ENCODE peak calls at places on chromosomes 16 and 17, in nine cellular contexts. One of them, this sample, is unnamed.

GRCh38 chr16:85384831-85385462 is 228.2 kb upstream of the GSE1 start:
- DNase-seq in colonic mucosa: peak; percentile 83
- DNase-seq in body of pancreas: no peak
- DNase-seq in T47D: peak; percentile 100
- DNase-seq in activated T-helper 1 cell treated with anti-CD3 and anti-CD28 coated beads, Interleukin-12 subunit alpha, Interleukin-12 subunit beta, Interleukin-2, Interleukin-4 antibody, amounts not matched to agents 30 ng/mL and 10 ng/mL and 1 ng/mL, durations not matched to agents 14 hours and 24 hours and 36 hours: no peak
- DNase-seq in hepatic stellate cell: no peak
- DNase-seq in CD8-positive, alpha-beta T cell: no peak
- DNase-seq in HEK293T: no peak
- DNase-seq in thyroid gland: no peak
- DNase-seq in this sample: no peak

GRCh38 chr17:17235212-17236174 is 1.5 kb downstream of the FLCN start:
- DNase-seq in T47D: no peak
- DNase-seq in activated T-helper 1 cell treated with anti-CD3 and anti-CD28 coated beads, Interleukin-12 subunit alpha, Interleukin-12 subunit beta, Interleukin-2, Interleukin-4 antibody, amounts not matched to agents 30 ng/mL and 10 ng/mL and 1 ng/mL, durations not matched to agents 14 hours and 24 hours and 36 hours: no peak
- DNase-seq in CD8-positive, alpha-beta T cell: no peak
- DNase-seq in thyroid gland: peak; percentile 72
- DNase-seq in colonic mucosa: no peak
- DNase-seq in hepatic stellate cell: no peak
- DNase-seq in HEK293T: peak; percentile 23
- DNase-seq in body of pancreas: peak; percentile 39
- DNase-seq in this sample: no peak

GRCh38 chr17:77264617-77265230 is 124.0 kb downstream of the SEC14L1 start:
- DNase-seq in body of pancreas: no peak
- DNase-seq in thyroid gland: no peak
- DNase-seq in CD8-positive, alpha-beta T cell: no peak
- DNase-seq in T47D: no peak
- DNase-seq in HEK293T: no peak
- DNase-seq in colonic mucosa: no peak
- DNase-seq in hepatic stellate cell: no peak
- DNase-seq in activated T-helper 1 cell treated with anti-CD3 and anti-CD28 coated beads, Interleukin-12 subunit alpha, Interleukin-12 subunit beta, Interleukin-2, Interleukin-4 antibody, amounts not matched to agents 30 ng/mL and 10 ng/mL and 1 ng/mL, durations not matched to agents 14 hours and 24 hours and 36 hours: no peak
- DNase-seq in this sample: no peak

GRCh38 chr17:63840591-63841349 is 1.7 kb downstream of the SMARCD2 start:
- DNase-seq in colonic mucosa: no peak
- DNase-seq in activated T-helper 1 cell treated with anti-CD3 and anti-CD28 coated beads, Interleukin-12 subunit alpha, Interleukin-12 subunit beta, Interleukin-2, Interleukin-4 antibody, amounts not matched to agents 30 ng/mL and 10 ng/mL and 1 ng/mL, durations not matched to agents 14 hours and 24 hours and 36 hours: no peak
- DNase-seq in hepatic stellate cell: no peak
- DNase-seq in HEK293T: no peak
- DNase-seq in body of pancreas: no peak
- DNase-seq in thyroid gland: no peak
- DNase-seq in T47D: peak; percentile 27
- DNase-seq in CD8-positive, alpha-beta T cell: no peak
- DNase-seq in this sample: no peak

GRCh38 chr17:40540448-40540847 is 24.8 kb downstream of the CCR7 start:
- DNase-seq in T47D: no peak
- DNase-seq in body of pancreas: no peak
- DNase-seq in thyroid gland: no peak
- DNase-seq in activated T-helper 1 cell treated with anti-CD3 and anti-CD28 coated beads, Interleukin-12 subunit alpha, Interleukin-12 subunit beta, Interleukin-2, Interleukin-4 antibody, amounts not matched to agents 30 ng/mL and 10 ng/mL and 1 ng/mL, durations not matched to agents 14 hours and 24 hours and 36 hours: peak; percentile 31
- DNase-seq in colonic mucosa: no peak
- DNase-seq in hepatic stellate cell: no peak
- DNase-seq in CD8-positive, alpha-beta T cell: peak; percentile 75
- DNase-seq in HEK293T: no peak
- DNase-seq in this sample: no peak

GRCh38 chr16:28308794-28309535 is 16.6 kb downstream of the SBK1 start:
- DNase-seq in body of pancreas: no peak
- DNase-seq in hepatic stellate cell: no peak
- DNase-seq in T47D: no peak
- DNase-seq in HEK293T: no peak
- DNase-seq in CD8-positive, alpha-beta T cell: peak; percentile 34
- DNase-seq in colonic mucosa: no peak
- DNase-seq in thyroid gland: no peak
- DNase-seq in activated T-helper 1 cell treated with anti-CD3 and anti-CD28 coated beads, Interleukin-12 subunit alpha, Interleukin-12 subunit beta, Interleukin-2, Interleukin-4 antibody, amounts not matched to agents 30 ng/mL and 10 ng/mL and 1 ng/mL, durations not matched to agents 14 hours and 24 hours and 36 hours: no peak
- DNase-seq in this sample: no peak

GRCh38 chr17:44344939-44345496 is at the start of gene GRN:
- DNase-seq in colonic mucosa: peak; percentile 98
- DNase-seq in CD8-positive, alpha-beta T cell: peak; percentile 83
- DNase-seq in HEK293T: peak; percentile 96
- DNase-seq in thyroid gland: peak; percentile 97
- DNase-seq in hepatic stellate cell: peak; percentile 100
- DNase-seq in body of pancreas: peak; percentile 94
- DNase-seq in T47D: peak; percentile 100
- DNase-seq in activated T-helper 1 cell treated with anti-CD3 and anti-CD28 coated beads, Interleukin-12 subunit alpha, Interleukin-12 subunit beta, Interleukin-2, Interleukin-4 antibody, amounts not matched to agents 30 ng/mL and 10 ng/mL and 1 ng/mL, durations not matched to agents 14 hours and 24 hours and 36 hours: peak; percentile 84
- DNase-seq in this sample: peak; percentile 96

GRCh38 chr16:49514391-49514980 is 140.9 kb downstream of the C16orf78 start:
- DNase-seq in CD8-positive, alpha-beta T cell: no peak
- DNase-seq in colonic mucosa: no peak
- DNase-seq in HEK293T: no peak
- DNase-seq in thyroid gland: no peak
- DNase-seq in body of pancreas: no peak
- DNase-seq in hepatic stellate cell: no peak
- DNase-seq in activated T-helper 1 cell treated with anti-CD3 and anti-CD28 coated beads, Interleukin-12 subunit alpha, Interleukin-12 subunit beta, Interleukin-2, Interleukin-4 antibody, amounts not matched to agents 30 ng/mL and 10 ng/mL and 1 ng/mL, durations not matched to agents 14 hours and 24 hours and 36 hours: no peak
- DNase-seq in T47D: no peak
- DNase-seq in this sample: no peak

GRCh38 chr17:62703269-62703775 is 75.9 kb downstream of the MRC2 start:
- DNase-seq in HEK293T: no peak
- DNase-seq in hepatic stellate cell: no peak
- DNase-seq in CD8-positive, alpha-beta T cell: no peak
- DNase-seq in colonic mucosa: no peak
- DNase-seq in activated T-helper 1 cell treated with anti-CD3 and anti-CD28 coated beads, Interleukin-12 subunit alpha, Interleukin-12 subunit beta, Interleukin-2, Interleukin-4 antibody, amounts not matched to agents 30 ng/mL and 10 ng/mL and 1 ng/mL, durations not matched to agents 14 hours and 24 hours and 36 hours: no peak
- DNase-seq in T47D: peak; percentile 48
- DNase-seq in thyroid gland: peak; percentile 12
- DNase-seq in body of pancreas: peak; percentile 29
- DNase-seq in this sample: no peak

GRCh38 chr17:31453896-31454295 is 62.4 kb downstream of the RAB11FIP4 start:
- DNase-seq in body of pancreas: no peak
- DNase-seq in hepatic stellate cell: no peak
- DNase-seq in activated T-helper 1 cell treated with anti-CD3 and anti-CD28 coated beads, Interleukin-12 subunit alpha, Interleukin-12 subunit beta, Interleukin-2, Interleukin-4 antibody, amounts not matched to agents 30 ng/mL and 10 ng/mL and 1 ng/mL, durations not matched to agents 14 hours and 24 hours and 36 hours: no peak
- DNase-seq in thyroid gland: no peak
- DNase-seq in HEK293T: no peak
- DNase-seq in T47D: no peak
- DNase-seq in colonic mucosa: no peak
- DNase-seq in CD8-positive, alpha-beta T cell: no peak
- DNase-seq in this sample: no peak

GRCh38 chr17:35087731-35088646 is 24.5 kb upstream of the RFFL start:
- DNase-seq in colonic mucosa: peak; percentile 83
- DNase-seq in body of pancreas: peak; percentile 51
- DNase-seq in activated T-helper 1 cell treated with anti-CD3 and anti-CD28 coated beads, Interleukin-12 subunit alpha, Interleukin-12 subunit beta, Interleukin-2, Interleukin-4 antibody, amounts not matched to agents 30 ng/mL and 10 ng/mL and 1 ng/mL, durations not matched to agents 14 hours and 24 hours and 36 hours: peak; percentile 34
- DNase-seq in hepatic stellate cell: peak; percentile 55
- DNase-seq in thyroid gland: peak; percentile 58
- DNase-seq in HEK293T: peak; percentile 8
- DNase-seq in CD8-positive, alpha-beta T cell: peak; percentile 45
- DNase-seq in T47D: peak; percentile 70
- DNase-seq in this sample: no peak

GRCh38 chr17:68381076-68381900 is 76.0 kb downstream of the WIPI1 start:
- DNase-seq in T47D: no peak
- DNase-seq in activated T-helper 1 cell treated with anti-CD3 and anti-CD28 coated beads, Interleukin-12 subunit alpha, Interleukin-12 subunit beta, Interleukin-2, Interleukin-4 antibody, amounts not matched to agents 30 ng/mL and 10 ng/mL and 1 ng/mL, durations not matched to agents 14 hours and 24 hours and 36 hours: no peak
- DNase-seq in thyroid gland: no peak
- DNase-seq in hepatic stellate cell: peak; percentile 37
- DNase-seq in colonic mucosa: no peak
- DNase-seq in HEK293T: no peak
- DNase-seq in CD8-positive, alpha-beta T cell: no peak
- DNase-seq in body of pancreas: no peak
- DNase-seq in this sample: peak; percentile 87

GRCh38 chr17:79791354-79792123 is 5.3 kb downstream of the CBX8 start:
- DNase-seq in HEK293T: no peak
- DNase-seq in hepatic stellate cell: no peak
- DNase-seq in thyroid gland: no peak
- DNase-seq in activated T-helper 1 cell treated with anti-CD3 and anti-CD28 coated beads, Interleukin-12 subunit alpha, Interleukin-12 subunit beta, Interleukin-2, Interleukin-4 antibody, amounts not matched to agents 30 ng/mL and 10 ng/mL and 1 ng/mL, durations not matched to agents 14 hours and 24 hours and 36 hours: no peak
- DNase-seq in colonic mucosa: no peak
- DNase-seq in T47D: no peak
- DNase-seq in body of pancreas: no peak
- DNase-seq in CD8-positive, alpha-beta T cell: no peak
- DNase-seq in this sample: no peak

GRCh38 chr17:35578195-35578928 is at the start of gene PEX12:
- DNase-seq in HEK293T: peak; percentile 65
- DNase-seq in thyroid gland: peak; percentile 93
- DNase-seq in T47D: peak; percentile 96
- DNase-seq in hepatic stellate cell: peak; percentile 77
- DNase-seq in CD8-positive, alpha-beta T cell: peak; percentile 94
- DNase-seq in colonic mucosa: peak; percentile 93
- DNase-seq in activated T-helper 1 cell treated with anti-CD3 and anti-CD28 coated beads, Interleukin-12 subunit alpha, Interleukin-12 subunit beta, Interleukin-2, Interleukin-4 antibody, amounts not matched to agents 30 ng/mL and 10 ng/mL and 1 ng/mL, durations not matched to agents 14 hours and 24 hours and 36 hours: peak; percentile 82
- DNase-seq in body of pancreas: peak; percentile 86
- DNase-seq in this sample: peak; percentile 71